ENCODE peak calls at places on chromosomes 12 and 14, in five cellular contexts. One of them, this sample, is unnamed.

GRCh38 chr14:23528555-23528954 is 23.0 kb downstream of the ZFHX2 start:
- DNase-seq in HepG2: no peak
- DNase-seq in H1: no peak
- DNase-seq in GM12878: no peak
- DNase-seq in K562: no peak
- DNase-seq in this sample: no peak

GRCh38 chr14:55512421-55512820 is 67.6 kb upstream of the KTN1 start:
- DNase-seq in GM12878: no peak
- DNase-seq in HepG2: no peak
- DNase-seq in H1: no peak
- DNase-seq in K562: no peak
- DNase-seq in this sample: no peak

GRCh38 chr14:53109028-53109687 is 44.0 kb downstream of the DDHD1 start:
- DNase-seq in H1: no peak
- DNase-seq in HepG2: no peak
- DNase-seq in K562: peak; percentile 8
- DNase-seq in GM12878: peak; percentile 82
- DNase-seq in this sample: no peak

GRCh38 chr12:62632521-62632920 is 165.9 kb downstream of the MON2 start:
- DNase-seq in H1: no peak
- DNase-seq in HepG2: peak; percentile 5
- DNase-seq in K562: no peak
- DNase-seq in GM12878: no peak
- DNase-seq in this sample: no peak

GRCh38 chr12:88544991-88545684 is 35.1 kb downstream of the KITLG start:
- DNase-seq in H1: no peak
- DNase-seq in K562: no peak
- DNase-seq in HepG2: no peak
- DNase-seq in GM12878: no peak
- DNase-seq in this sample: no peak

GRCh38 chr12:3034067-3034750 is 43.0 kb upstream of the TSPAN9 start:
- DNase-seq in GM12878: no peak
- DNase-seq in H1: peak; percentile 54
- DNase-seq in HepG2: peak; percentile 55
- DNase-seq in K562: peak; percentile 70
- DNase-seq in this sample: peak; percentile 31

GRCh38 chr12:89529738-89530137 is 3.9 kb upstream of the POC1B start:
- DNase-seq in H1: no peak
- DNase-seq in K562: peak; percentile 60
- DNase-seq in HepG2: peak; percentile 42
- DNase-seq in GM12878: peak; percentile 13
- DNase-seq in this sample: no peak

GRCh38 chr12:58809064-58809607 is 111.2 kb downstream of the LRIG3 start:
- DNase-seq in GM12878: no peak
- DNase-seq in H1: no peak
- DNase-seq in HepG2: no peak
- DNase-seq in K562: no peak
- DNase-seq in this sample: no peak

GRCh38 chr14:32006267-32007110 is 70.6 kb upstream of the ARHGAP5 start:
- DNase-seq in K562: no peak
- DNase-seq in HepG2: peak; percentile 74
- DNase-seq in GM12878: no peak
- DNase-seq in H1: no peak
- DNase-seq in this sample: no peak

GRCh38 chr14:59428581-59429012 is 36.6 kb downstream of the GPR135 start:
- DNase-seq in HepG2: no peak
- DNase-seq in GM12878: no peak
- DNase-seq in H1: no peak
- DNase-seq in K562: no peak
- DNase-seq in this sample: no peak

GRCh38 chr12:24039113-24039525 is 89.6 kb upstream of the SOX5 start:
- DNase-seq in HepG2: peak; percentile 96
- DNase-seq in GM12878: no peak
- DNase-seq in K562: no peak
- DNase-seq in H1: no peak
- DNase-seq in this sample: no peak

GRCh38 chr14:96625436-96625945 is 123.3 kb downstream of the PAPOLA start:
- DNase-seq in GM12878: no peak
- DNase-seq in H1: no peak
- DNase-seq in HepG2: no peak
- DNase-seq in K562: no peak
- DNase-seq in this sample: no peak

GRCh38 chr12:3928538-3929220 is 55.5 kb upstream of the PARP11 start:
- DNase-seq in H1: peak; percentile 9
- DNase-seq in HepG2: no peak
- DNase-seq in K562: no peak
- DNase-seq in GM12878: no peak
- DNase-seq in this sample: no peak

GRCh38 chr14:75519826-75520692 is 2.2 kb upstream of the BATF start:
- DNase-seq in GM12878: no peak
- DNase-seq in HepG2: no peak
- DNase-seq in H1: no peak
- DNase-seq in K562: no peak
- DNase-seq in this sample: no peak

GRCh38 chr12:26247873-26248272 is 52.5 kb downstream of the SSPN start:
- DNase-seq in H1: no peak
- DNase-seq in K562: no peak
- DNase-seq in GM12878: no peak
- DNase-seq in HepG2: no peak
- DNase-seq in this sample: no peak

GRCh38 chr12:120365675-120366340 is 3.2 kb downstream of the MSI1 start:
- DNase-seq in K562: peak; percentile 51
- DNase-seq in GM12878: no peak
- DNase-seq in HepG2: peak; percentile 61
- DNase-seq in H1: no peak
- DNase-seq in this sample: no peak

GRCh38 chr14:80202888-80203562 is 8.3 kb downstream of the DIO2 start:
- DNase-seq in HepG2: peak; percentile 6
- DNase-seq in K562: peak; percentile 11
- DNase-seq in GM12878: no peak
- DNase-seq in H1: peak; percentile 51
- DNase-seq in this sample: no peak

GRCh38 chr12:129927316-129927900 is 23.6 kb upstream of the TMEM132D start:
- DNase-seq in K562: no peak
- DNase-seq in GM12878: no peak
- DNase-seq in H1: no peak
- DNase-seq in HepG2: no peak
- DNase-seq in this sample: no peak

GRCh38 chr14:33282811-33283210 is 344.1 kb downstream of the NPAS3 start:
- DNase-seq in H1: no peak
- DNase-seq in GM12878: no peak
- DNase-seq in HepG2: no peak
- DNase-seq in K562: no peak
- DNase-seq in this sample: no peak

GRCh38 chr14:23692416-23692815 is 56.3 kb downstream of the DHRS2 start:
- DNase-seq in HepG2: no peak
- DNase-seq in H1: no peak
- DNase-seq in GM12878: no peak
- DNase-seq in K562: no peak
- DNase-seq in this sample: no peak

GRCh38 chr14:33062476-33062875 is 123.8 kb downstream of the NPAS3 start:
- DNase-seq in HepG2: no peak
- DNase-seq in H1: no peak
- DNase-seq in GM12878: no peak
- DNase-seq in K562: no peak
- DNase-seq in this sample: no peak

GRCh38 chr12:119528241-119528640 is 65.3 kb upstream of the TMEM233 start:
- DNase-seq in GM12878: no peak
- DNase-seq in HepG2: no peak
- DNase-seq in K562: peak; percentile 10
- DNase-seq in H1: no peak
- DNase-seq in this sample: no peak

GRCh38 chr12:49023812-49024211 is 5.2 kb upstream of the PRKAG1 start:
- DNase-seq in HepG2: no peak
- DNase-seq in H1: no peak
- DNase-seq in GM12878: no peak
- DNase-seq in K562: no peak
- DNase-seq in this sample: no peak

GRCh38 chr12:102958073-102958829 is 777 bp downstream of the ASCL1 start:
- DNase-seq in K562: no peak
- DNase-seq in HepG2: no peak
- DNase-seq in GM12878: no peak
- DNase-seq in H1: no peak
- DNase-seq in this sample: no peak

GRCh38 chr14:77641207-77641533 is 24.7 kb upstream of the SPTLC2 start:
- DNase-seq in HepG2: no peak
- DNase-seq in K562: no peak
- DNase-seq in H1: no peak
- DNase-seq in GM12878: no peak
- DNase-seq in this sample: no peak

GRCh38 chr14:45156067-45156466 is 20.3 kb downstream of the FANCM start:
- DNase-seq in H1: no peak
- DNase-seq in HepG2: no peak
- DNase-seq in K562: no peak
- DNase-seq in GM12878: no peak
- DNase-seq in this sample: no peak

GRCh38 chr12:44571031-44571550 is 305.0 kb downstream of the NELL2 start:
- DNase-seq in GM12878: no peak
- DNase-seq in H1: no peak
- DNase-seq in HepG2: no peak
- DNase-seq in K562: no peak
- DNase-seq in this sample: no peak

GRCh38 chr12:107845226-107845979 is 70.9 kb downstream of the ASCL4 start:
- DNase-seq in GM12878: no peak
- DNase-seq in HepG2: no peak
- DNase-seq in K562: no peak
- DNase-seq in H1: no peak
- DNase-seq in this sample: no peak

GRCh38 chr12:89418228-89418910 is 66.1 kb upstream of the DUSP6 start:
- DNase-seq in H1: no peak
- DNase-seq in HepG2: no peak
- DNase-seq in GM12878: no peak
- DNase-seq in K562: no peak
- DNase-seq in this sample: no peak

GRCh38 chr12:79688376-79689040 is 2.3 kb downstream of the PAWR start:
- DNase-seq in K562: no peak
- DNase-seq in H1: no peak
- DNase-seq in GM12878: no peak
- DNase-seq in HepG2: no peak
- DNase-seq in this sample: no peak

GRCh38 chr12:39611818-39612217 is 7.8 kb downstream of the ABCD2 start:
- DNase-seq in K562: no peak
- DNase-seq in HepG2: no peak
- DNase-seq in GM12878: no peak
- DNase-seq in H1: no peak
- DNase-seq in this sample: no peak

GRCh38 chr14:89773644-89774316 is 180.8 kb downstream of the EFCAB11 start:
- DNase-seq in K562: peak; percentile 6
- DNase-seq in H1: peak; percentile 29
- DNase-seq in GM12878: peak; percentile 56
- DNase-seq in HepG2: peak; percentile 61
- DNase-seq in this sample: no peak
- TF ChIP-seq SP1 in K562: no peak
- TF ChIP-seq SP1 in H1: peak; percentile 29
- TF ChIP-seq SP1 in GM12878: no peak
- TF ChIP-seq SP1 in HepG2: no peak
- TF ChIP-seq SP1 in this sample: no peak

GRCh38 chr14:99566009-99566389 is 38.0 kb downstream of the CCDC85C start:
- DNase-seq in H1: no peak
- DNase-seq in K562: no peak
- DNase-seq in HepG2: no peak
- DNase-seq in GM12878: no peak
- DNase-seq in this sample: no peak
- H3K4me1 ChIP-seq in H1: peaks cover 37% of the 10 kb centered on the region
- H3K4me1 ChIP-seq in K562: peaks cover 65% of the 10 kb centered on the region
- H3K4me1 ChIP-seq in HepG2: peaks cover 95% of the 10 kb centered on the region
- H3K4me1 ChIP-seq in GM12878: peaks cover 17% of the 10 kb centered on the region
- H3K4me1 ChIP-seq in this sample: peaks cover 49% of the 10 kb centered on the region

GRCh38 chr12:65556676-65557424 is 267.4 kb upstream of the HMGA2 start:
- DNase-seq in GM12878: peak; percentile 9
- DNase-seq in HepG2: peak; percentile 53
- DNase-seq in H1: peak; percentile 74
- DNase-seq in K562: peak; percentile 83
- DNase-seq in this sample: peak; percentile 80
- TF ChIP-seq CEBPB in GM12878: no peak
- TF ChIP-seq CEBPB in HepG2: no peak
- TF ChIP-seq CEBPB in H1: no peak
- TF ChIP-seq CEBPB in K562: no peak
- TF ChIP-seq CEBPB in this sample: no peak

GRCh38 chr14:69181491-69181890 is 9.8 kb upstream of the EXD2 start:
- DNase-seq in H1: no peak
- DNase-seq in HepG2: no peak
- DNase-seq in GM12878: no peak
- DNase-seq in K562: no peak
- DNase-seq in this sample: no peak

GRCh38 chr14:69183735-69184134 is 7.6 kb upstream of the EXD2 start:
- DNase-seq in GM12878: no peak
- DNase-seq in H1: peak; percentile 60
- DNase-seq in HepG2: peak; percentile 15
- DNase-seq in K562: no peak
- DNase-seq in this sample: no peak
- TF ChIP-seq SP1 in GM12878: no peak
- TF ChIP-seq SP1 in H1: no peak
- TF ChIP-seq SP1 in HepG2: no peak
- TF ChIP-seq SP1 in K562: no peak
- TF ChIP-seq SP1 in this sample: no peak

DNA sequence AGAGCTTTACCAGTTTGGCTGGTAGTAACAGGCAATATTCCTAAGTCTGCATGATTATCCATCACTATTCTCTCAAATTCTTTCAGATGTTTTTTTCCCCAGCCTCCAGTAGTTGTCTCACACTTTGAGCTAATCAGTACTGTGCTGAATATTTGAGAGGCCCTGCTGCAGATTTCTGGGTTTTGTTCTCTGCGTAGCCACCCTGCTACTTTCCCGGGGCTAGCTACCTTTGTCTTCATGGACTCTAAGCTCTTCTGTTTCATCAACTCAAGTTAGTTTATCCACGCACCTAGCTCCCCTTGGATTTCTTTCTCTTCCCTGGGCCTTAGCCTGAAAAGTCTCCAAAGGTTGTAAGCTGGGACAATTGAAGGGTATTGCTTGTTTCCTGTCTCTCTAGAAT is 73.0 kb downstream of the FUT8 start:
- DNase-seq in H1: no peak
- DNase-seq in GM12878: no peak
- DNase-seq in K562: no peak
- DNase-seq in HepG2: no peak
- DNase-seq in this sample: no peak
- H3K4me1 ChIP-seq in H1: no peaks in the 10 kb centered on the region
- H3K4me1 ChIP-seq in GM12878: peaks cover 15% of the 10 kb centered on the region
- H3K4me1 ChIP-seq in K562: no peaks in the 10 kb centered on the region
- H3K4me1 ChIP-seq in HepG2: no peaks in the 10 kb centered on the region
- H3K4me1 ChIP-seq in this sample: no peaks in the 10 kb centered on the region

GRCh38 chr12:84982888-84983287 is 53.2 kb downstream of the TSPAN19 start:
- DNase-seq in HepG2: no peak
- DNase-seq in GM12878: no peak
- DNase-seq in H1: no peak
- DNase-seq in K562: no peak
- DNase-seq in this sample: no peak
- TF ChIP-seq CEBPB in HepG2: no peak
- TF ChIP-seq CEBPB in GM12878: no peak
- TF ChIP-seq CEBPB in H1: no peak
- TF ChIP-seq CEBPB in K562: no peak
- TF ChIP-seq CEBPB in this sample: no peak

GRCh38 chr12:46950116-46950515 is 124.3 kb upstream of the SLC38A4 start:
- DNase-seq in H1: no peak
- DNase-seq in GM12878: no peak
- DNase-seq in HepG2: no peak
- DNase-seq in K562: no peak
- DNase-seq in this sample: no peak
- TF ChIP-seq SP1 in H1: no peak
- TF ChIP-seq SP1 in GM12878: no peak
- TF ChIP-seq SP1 in HepG2: no peak
- TF ChIP-seq SP1 in K562: no peak
- TF ChIP-seq SP1 in this sample: no peak